ENCODE peak calls at places on chromosomes 4 and X, in nine cellular contexts. One of them, this sample, is unnamed.

GRCh38 chr4:39576268-39576667 is 49.0 kb upstream of the UGDH start:
- DNase-seq in EL: no peak
- DNase-seq in AG20443: peak; percentile 32
- DNase-seq in NCI-H1048: no peak
- DNase-seq in NCI-H1105 treated with DMSO at 0.1 percent for 48 hours: no peak
- DNase-seq in RPMI8226: no peak
- DNase-seq in H9: peak; percentile 30
- DNase-seq in SHP77 treated with DMSO at 0.1 percent for 48 hours: no peak
- DNase-seq in retinal pigment epithelial cell: no peak
- DNase-seq in this sample: no peak

GRCh38 chrX:137945470-137945869 is 379.5 kb downstream of the ZIC3 start:
- DNase-seq in NCI-H1048: no peak
- DNase-seq in retinal pigment epithelial cell: no peak
- DNase-seq in EL: no peak
- DNase-seq in SHP77 treated with DMSO at 0.1 percent for 48 hours: no peak
- DNase-seq in H9: peak; percentile 29
- DNase-seq in RPMI8226: no peak
- DNase-seq in NCI-H1105 treated with DMSO at 0.1 percent for 48 hours: peak; percentile 24
- DNase-seq in AG20443: no peak
- DNase-seq in this sample: no peak

GRCh38 chr4:26248647-26249046 is 72.2 kb upstream of the RBPJ start:
- DNase-seq in H9: no peak
- DNase-seq in NCI-H1048: no peak
- DNase-seq in AG20443: no peak
- DNase-seq in SHP77 treated with DMSO at 0.1 percent for 48 hours: no peak
- DNase-seq in retinal pigment epithelial cell: peak; percentile 14
- DNase-seq in EL: peak; percentile 27
- DNase-seq in RPMI8226: peak; percentile 39
- DNase-seq in NCI-H1105 treated with DMSO at 0.1 percent for 48 hours: peak; percentile 66
- DNase-seq in this sample: peak; percentile 15

GRCh38 chrX:30010471-30010870 is 204.9 kb upstream of the MAGEB2 start:
- DNase-seq in EL: no peak
- DNase-seq in NCI-H1105 treated with DMSO at 0.1 percent for 48 hours: no peak
- DNase-seq in SHP77 treated with DMSO at 0.1 percent for 48 hours: no peak
- DNase-seq in retinal pigment epithelial cell: no peak
- DNase-seq in H9: no peak
- DNase-seq in NCI-H1048: no peak
- DNase-seq in RPMI8226: no peak
- DNase-seq in AG20443: no peak
- DNase-seq in this sample: no peak

GRCh38 chrX:74505437-74505836 is 84.1 kb downstream of the SLC16A2 start:
- DNase-seq in EL: no peak
- DNase-seq in AG20443: no peak
- DNase-seq in NCI-H1105 treated with DMSO at 0.1 percent for 48 hours: peak; percentile 2
- DNase-seq in RPMI8226: no peak
- DNase-seq in retinal pigment epithelial cell: no peak
- DNase-seq in NCI-H1048: no peak
- DNase-seq in SHP77 treated with DMSO at 0.1 percent for 48 hours: no peak
- DNase-seq in H9: no peak
- DNase-seq in this sample: peak; percentile 21

GRCh38 chrX:77505227-77505626 is 58.0 kb downstream of the FGF16 start:
- DNase-seq in H9: no peak
- DNase-seq in EL: peak; percentile 39
- DNase-seq in RPMI8226: no peak
- DNase-seq in NCI-H1048: no peak
- DNase-seq in NCI-H1105 treated with DMSO at 0.1 percent for 48 hours: no peak
- DNase-seq in retinal pigment epithelial cell: no peak
- DNase-seq in AG20443: peak; percentile 12
- DNase-seq in SHP77 treated with DMSO at 0.1 percent for 48 hours: no peak
- DNase-seq in this sample: no peak

GRCh38 chrX:148443216-148443615 is 57.2 kb upstream of the AFF2 start:
- DNase-seq in H9: no peak
- DNase-seq in NCI-H1048: no peak
- DNase-seq in SHP77 treated with DMSO at 0.1 percent for 48 hours: no peak
- DNase-seq in retinal pigment epithelial cell: no peak
- DNase-seq in RPMI8226: no peak
- DNase-seq in NCI-H1105 treated with DMSO at 0.1 percent for 48 hours: no peak
- DNase-seq in EL: no peak
- DNase-seq in AG20443: no peak
- DNase-seq in this sample: no peak

GRCh38 chrX:108224727-108225455 is 133.3 kb downstream of the ATG4A start:
- DNase-seq in H9: peak; percentile 52
- DNase-seq in NCI-H1048: no peak
- DNase-seq in AG20443: peak; percentile 24
- DNase-seq in EL: peak; percentile 33
- DNase-seq in RPMI8226: peak; percentile 16
- DNase-seq in retinal pigment epithelial cell: no peak
- DNase-seq in NCI-H1105 treated with DMSO at 0.1 percent for 48 hours: peak; percentile 36
- DNase-seq in SHP77 treated with DMSO at 0.1 percent for 48 hours: peak; percentile 0
- DNase-seq in this sample: peak; percentile 91

GRCh38 chr4:40264995-40265909 is 68.4 kb downstream of the RHOH start:
- DNase-seq in retinal pigment epithelial cell: no peak
- DNase-seq in NCI-H1105 treated with DMSO at 0.1 percent for 48 hours: no peak
- DNase-seq in H9: no peak
- DNase-seq in SHP77 treated with DMSO at 0.1 percent for 48 hours: no peak
- DNase-seq in NCI-H1048: no peak
- DNase-seq in EL: peak; percentile 16
- DNase-seq in RPMI8226: peak; percentile 86
- DNase-seq in AG20443: no peak
- DNase-seq in this sample: peak; percentile 7

GRCh38 chr4:7970031-7970946 is 30.6 kb upstream of the AFAP1 start:
- DNase-seq in SHP77 treated with DMSO at 0.1 percent for 48 hours: no peak
- DNase-seq in H9: no peak
- DNase-seq in AG20443: no peak
- DNase-seq in retinal pigment epithelial cell: peak; percentile 78
- DNase-seq in NCI-H1105 treated with DMSO at 0.1 percent for 48 hours: no peak
- DNase-seq in NCI-H1048: no peak
- DNase-seq in RPMI8226: peak; percentile 20
- DNase-seq in EL: peak; percentile 69
- DNase-seq in this sample: no peak

GRCh38 chr4:81465668-81466357 is 5.9 kb downstream of the RASGEF1B start:
- DNase-seq in NCI-H1105 treated with DMSO at 0.1 percent for 48 hours: peak; percentile 94
- DNase-seq in AG20443: no peak
- DNase-seq in EL: no peak
- DNase-seq in retinal pigment epithelial cell: no peak
- DNase-seq in RPMI8226: no peak
- DNase-seq in H9: no peak
- DNase-seq in NCI-H1048: no peak
- DNase-seq in SHP77 treated with DMSO at 0.1 percent for 48 hours: peak; percentile 37
- DNase-seq in this sample: peak; percentile 80

GRCh38 chr4:123562994-123563745 is 166.6 kb downstream of the SPRY1 start:
- DNase-seq in NCI-H1105 treated with DMSO at 0.1 percent for 48 hours: no peak
- DNase-seq in RPMI8226: no peak
- DNase-seq in SHP77 treated with DMSO at 0.1 percent for 48 hours: no peak
- DNase-seq in retinal pigment epithelial cell: no peak
- DNase-seq in EL: no peak
- DNase-seq in AG20443: no peak
- DNase-seq in H9: no peak
- DNase-seq in NCI-H1048: no peak
- DNase-seq in this sample: no peak

GRCh38 chr4:6044805-6045204 is 26.6 kb upstream of the C4orf50 start:
- DNase-seq in NCI-H1048: no peak
- DNase-seq in H9: peak; percentile 59
- DNase-seq in NCI-H1105 treated with DMSO at 0.1 percent for 48 hours: no peak
- DNase-seq in EL: no peak
- DNase-seq in AG20443: no peak
- DNase-seq in retinal pigment epithelial cell: no peak
- DNase-seq in RPMI8226: no peak
- DNase-seq in SHP77 treated with DMSO at 0.1 percent for 48 hours: no peak
- DNase-seq in this sample: no peak

GRCh38 chrX:8304668-8305067 is 133.6 kb upstream of the VCX2 start:
- DNase-seq in RPMI8226: no peak
- DNase-seq in AG20443: no peak
- DNase-seq in H9: no peak
- DNase-seq in NCI-H1048: no peak
- DNase-seq in NCI-H1105 treated with DMSO at 0.1 percent for 48 hours: no peak
- DNase-seq in retinal pigment epithelial cell: no peak
- DNase-seq in EL: no peak
- DNase-seq in SHP77 treated with DMSO at 0.1 percent for 48 hours: no peak
- DNase-seq in this sample: no peak

GRCh38 chr4:6658635-6659075 is 18.2 kb downstream of the MRFAP1 start:
- DNase-seq in RPMI8226: no peak
- DNase-seq in AG20443: peak; percentile 62
- DNase-seq in EL: peak; percentile 50
- DNase-seq in SHP77 treated with DMSO at 0.1 percent for 48 hours: no peak
- DNase-seq in NCI-H1048: no peak
- DNase-seq in NCI-H1105 treated with DMSO at 0.1 percent for 48 hours: no peak
- DNase-seq in retinal pigment epithelial cell: no peak
- DNase-seq in H9: peak; percentile 49
- DNase-seq in this sample: no peak

GRCh38 chr4:11328401-11328800 is 100.3 kb downstream of the HS3ST1 start:
- DNase-seq in retinal pigment epithelial cell: no peak
- DNase-seq in EL: no peak
- DNase-seq in NCI-H1105 treated with DMSO at 0.1 percent for 48 hours: no peak
- DNase-seq in AG20443: no peak
- DNase-seq in NCI-H1048: no peak
- DNase-seq in H9: no peak
- DNase-seq in RPMI8226: no peak
- DNase-seq in SHP77 treated with DMSO at 0.1 percent for 48 hours: no peak
- DNase-seq in this sample: no peak

GRCh38 chr4:18155062-18156041 is 133.8 kb upstream of the LCORL start:
- DNase-seq in NCI-H1105 treated with DMSO at 0.1 percent for 48 hours: no peak
- DNase-seq in retinal pigment epithelial cell: peak; percentile 85
- DNase-seq in RPMI8226: no peak
- DNase-seq in SHP77 treated with DMSO at 0.1 percent for 48 hours: no peak
- DNase-seq in H9: no peak
- DNase-seq in NCI-H1048: no peak
- DNase-seq in EL: no peak
- DNase-seq in AG20443: no peak
- DNase-seq in this sample: no peak

GRCh38 chr4:102789317-102789717 is 28.5 kb upstream of the MANBA start:
- DNase-seq in retinal pigment epithelial cell: peak; percentile 43
- DNase-seq in NCI-H1048: no peak
- DNase-seq in NCI-H1105 treated with DMSO at 0.1 percent for 48 hours: no peak
- DNase-seq in H9: no peak
- DNase-seq in AG20443: no peak
- DNase-seq in EL: peak; percentile 23
- DNase-seq in RPMI8226: peak; percentile 25
- DNase-seq in SHP77 treated with DMSO at 0.1 percent for 48 hours: no peak
- DNase-seq in this sample: no peak

GRCh38 chr4:45350438-45350837 is 624.1 kb upstream of the GNPDA2 start:
- DNase-seq in NCI-H1048: no peak
- DNase-seq in RPMI8226: no peak
- DNase-seq in retinal pigment epithelial cell: no peak
- DNase-seq in AG20443: no peak
- DNase-seq in NCI-H1105 treated with DMSO at 0.1 percent for 48 hours: no peak
- DNase-seq in SHP77 treated with DMSO at 0.1 percent for 48 hours: no peak
- DNase-seq in H9: no peak
- DNase-seq in EL: no peak
- DNase-seq in this sample: no peak

GRCh38 chrX:130053236-130053635 is 57.1 kb downstream of the ELF4 start:
- DNase-seq in retinal pigment epithelial cell: no peak
- DNase-seq in NCI-H1048: no peak
- DNase-seq in SHP77 treated with DMSO at 0.1 percent for 48 hours: no peak
- DNase-seq in RPMI8226: no peak
- DNase-seq in NCI-H1105 treated with DMSO at 0.1 percent for 48 hours: no peak
- DNase-seq in H9: no peak
- DNase-seq in EL: no peak
- DNase-seq in AG20443: no peak
- DNase-seq in this sample: no peak

GRCh38 chrX:136200466-136200865 is 50.7 kb downstream of the MAP7D3 start:
- DNase-seq in EL: peak; percentile 59
- DNase-seq in SHP77 treated with DMSO at 0.1 percent for 48 hours: no peak
- DNase-seq in retinal pigment epithelial cell: no peak
- DNase-seq in RPMI8226: peak; percentile 6
- DNase-seq in AG20443: no peak
- DNase-seq in NCI-H1048: no peak
- DNase-seq in NCI-H1105 treated with DMSO at 0.1 percent for 48 hours: no peak
- DNase-seq in H9: no peak
- DNase-seq in this sample: no peak

GRCh38 chrX:10726647-10727046 is 106.3 kb upstream of the MID1 start:
- DNase-seq in retinal pigment epithelial cell: peak; percentile 20
- DNase-seq in NCI-H1048: no peak
- DNase-seq in SHP77 treated with DMSO at 0.1 percent for 48 hours: no peak
- DNase-seq in EL: peak; percentile 79
- DNase-seq in NCI-H1105 treated with DMSO at 0.1 percent for 48 hours: no peak
- DNase-seq in H9: no peak
- DNase-seq in AG20443: peak; percentile 74
- DNase-seq in RPMI8226: peak; percentile 11
- DNase-seq in this sample: no peak

This sample was measured in DMS79 treated with DMSO at 0.1 percent for 48 hours.